ENCODE peak calls at places on chromosomes 13 and 19, in eight cellular contexts. B is skeletal muscle cell; D is mucosa of gallbladder; Y is thoracic aorta; Q is HS-5; M is PC-3; G is T-cell; K is stimulated activated CD4-positive, alpha-beta T cell treated with anti-CD3 and anti-CD28 coated beads, TNF-alpha, amount 100 ng/mL, for 4 hours. V is an unnamed sample.
A peak's percentile ranks its signal among the peaks of the same experiment; 100 is the strongest.

GRCh38 chr13:96821381-96821780 is 172.9 kb downstream of the OXGR1 start:
- DNase-seq in B (no peak), D (no peak), Y (no peak), Q (peak; percentile 54), M (peak; percentile 9), G (no peak), K (no peak), V (no peak)

GRCh38 chr19:47790398-47790814 is 11.9 kb downstream of the SELENOW start:
- DNase-seq in B (no peak), D (peak; percentile 75), Y (peak; percentile 50), Q (no peak), M (peak; percentile 69), G (peak; percentile 72), K (peak; percentile 72), V (peak; percentile 62)

GRCh38 chr19:42441047-42441440 is 1.7 kb downstream of the CXCL17 start:
- DNase-seq in B (no peak), D (no peak), Y (no peak), Q (no peak), M (peak; percentile 61), G (no peak), K (no peak), V (no peak)

GRCh38 chr13:67273001-67273400 is 42.9 kb upstream of the PCDH9 start:
- DNase-seq in B (no peak), D (no peak), Y (no peak), Q (no peak), M (no peak), G (no peak), K (no peak), V (no peak)

GRCh38 chr13:37647038-37647650 is 48.6 kb upstream of the POSTN start:
- DNase-seq in B (no peak), D (no peak), Y (no peak), Q (no peak), M (no peak), G (no peak), K (no peak), V (no peak)

GRCh38 chr13:33910267-33910666 is 92.3 kb downstream of the RFC3 start:
- DNase-seq in B (no peak), D (no peak), Y (no peak), Q (no peak), M (no peak), G (no peak), K (no peak), V (no peak)

GRCh38 chr13:45086484-45086883 is 33.8 kb upstream of the GTF2F2 start:
- DNase-seq in B (no peak), D (no peak), Y (no peak), Q (peak; percentile 57), M (peak; percentile 69), G (no peak), K (no peak), V (no peak)

GRCh38 chr13:112450118-112450517 is 74.0 kb downstream of the SPACA7 start:
- DNase-seq in B (no peak), D (no peak), Y (no peak), Q (no peak), M (no peak), G (no peak), K (no peak), V (no peak)

GRCh38 chr13:48585456-48585840 is 52.6 kb upstream of the RCBTB2 start:
- DNase-seq in B (peak; percentile 6), D (peak; percentile 43), Y (no peak), Q (no peak), M (peak; percentile 89), G (no peak), K (no peak), V (no peak)

GRCh38 chr13:90867336-90867683 is 480.2 kb upstream of the MIR17HG start:
- DNase-seq in B (peak; percentile 25), D (peak; percentile 82), Y (peak; percentile 3), Q (peak; percentile 20), M (peak; percentile 86), G (no peak), K (no peak), V (no peak)

V was measured in activated T-helper 2 cell treated with anti-CD3 and anti-CD28 coated beads, Interferon-gamma antibody, Interleukin-2, Interleukin-4, amounts not matched to agents 10 μg/mL and 5 μg/mL and 100 μg/mL, durations not matched to agents 14 hours and 24 hours and 36 hours.